ENCODE peak calls at places on chromosomes 11 and 22, in seven cellular contexts. One of them, this sample, is unnamed.

GRCh38 chr22:24582111-24582814 is 10.6 kb downstream of the LRRC75B start:
- DNase-seq in A549: no peak
- DNase-seq in transverse colon: no peak
- DNase-seq in tibial nerve: no peak
- DNase-seq in neuronal stem cell: no peak
- DNase-seq in CD8-positive, alpha-beta T cell: no peak
- DNase-seq in heart right ventricle: no peak
- DNase-seq in this sample: no peak

GRCh38 chr11:130979386-130979972 is 63.2 kb upstream of the SNX19 start:
- DNase-seq in neuronal stem cell: no peak
- DNase-seq in A549: peak; percentile 3
- DNase-seq in transverse colon: no peak
- DNase-seq in tibial nerve: no peak
- DNase-seq in heart right ventricle: no peak
- DNase-seq in CD8-positive, alpha-beta T cell: no peak
- DNase-seq in this sample: no peak

GRCh38 chr11:120023120-120023519 is 114.8 kb downstream of the TRIM29 start:
- DNase-seq in CD8-positive, alpha-beta T cell: no peak
- DNase-seq in transverse colon: no peak
- DNase-seq in neuronal stem cell: no peak
- DNase-seq in heart right ventricle: no peak
- DNase-seq in tibial nerve: no peak
- DNase-seq in A549: no peak
- DNase-seq in this sample: no peak

GRCh38 chr11:110097459-110098012 is 4.3 kb downstream of the ZC3H12C start:
- DNase-seq in transverse colon: no peak
- DNase-seq in CD8-positive, alpha-beta T cell: no peak
- DNase-seq in neuronal stem cell: no peak
- DNase-seq in tibial nerve: no peak
- DNase-seq in heart right ventricle: no peak
- DNase-seq in A549: no peak
- DNase-seq in this sample: no peak

GRCh38 chr22:35915477-35916013 is 113.1 kb downstream of the RBFOX2 start:
- DNase-seq in CD8-positive, alpha-beta T cell: no peak
- DNase-seq in heart right ventricle: no peak
- DNase-seq in neuronal stem cell: no peak
- DNase-seq in tibial nerve: no peak
- DNase-seq in transverse colon: no peak
- DNase-seq in A549: no peak
- DNase-seq in this sample: no peak

GRCh38 chr11:66363805-66364535 is 7.6 kb downstream of the SLC29A2 start:
- DNase-seq in transverse colon: peak; percentile 74
- DNase-seq in tibial nerve: no peak
- DNase-seq in CD8-positive, alpha-beta T cell: peak; percentile 78
- DNase-seq in neuronal stem cell: no peak
- DNase-seq in A549: peak; percentile 59
- DNase-seq in heart right ventricle: no peak
- DNase-seq in this sample: peak; percentile 79

GRCh38 chr11:118615282-118615979 is 8.0 kb downstream of the PHLDB1 start:
- DNase-seq in neuronal stem cell: peak; percentile 83
- DNase-seq in transverse colon: no peak
- DNase-seq in CD8-positive, alpha-beta T cell: no peak
- DNase-seq in heart right ventricle: no peak
- DNase-seq in tibial nerve: no peak
- DNase-seq in A549: no peak
- DNase-seq in this sample: peak; percentile 35

GRCh38 chr11:67486481-67487195 is 3.8 kb downstream of the AIP start:
- DNase-seq in heart right ventricle: no peak
- DNase-seq in transverse colon: peak; percentile 60
- DNase-seq in tibial nerve: no peak
- DNase-seq in CD8-positive, alpha-beta T cell: peak; percentile 5
- DNase-seq in neuronal stem cell: no peak
- DNase-seq in A549: no peak
- DNase-seq in this sample: no peak

GRCh38 chr11:111308140-111308539 is 9.8 kb downstream of the POU2AF3 start:
- DNase-seq in CD8-positive, alpha-beta T cell: no peak
- DNase-seq in transverse colon: peak; percentile 87
- DNase-seq in neuronal stem cell: no peak
- DNase-seq in A549: peak; percentile 20
- DNase-seq in heart right ventricle: no peak
- DNase-seq in tibial nerve: no peak
- DNase-seq in this sample: no peak

DNA sequence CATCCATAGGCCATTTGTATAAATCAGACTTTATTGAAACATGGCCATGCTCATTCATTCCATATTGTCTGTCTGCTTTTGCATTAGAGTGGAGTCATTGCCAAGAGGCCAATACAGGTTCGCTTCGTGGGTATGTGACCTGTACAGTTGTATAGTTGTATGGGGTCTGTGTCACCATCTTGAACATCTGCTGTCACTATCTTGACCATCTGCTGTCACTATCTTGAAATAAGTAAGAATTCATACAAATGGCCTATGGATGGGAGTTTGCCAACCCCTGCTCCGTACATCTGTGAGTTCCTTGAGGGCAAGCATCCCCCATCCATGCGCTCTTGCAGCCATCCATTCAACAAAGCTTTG is 44.4 kb upstream of the ANO1 start:
- DNase-seq in neuronal stem cell: no peak
- DNase-seq in CD8-positive, alpha-beta T cell: no peak
- DNase-seq in A549: no peak
- DNase-seq in tibial nerve: no peak
- DNase-seq in transverse colon: no peak
- DNase-seq in heart right ventricle: no peak
- DNase-seq in this sample: no peak
- H3K27ac ChIP-seq in neuronal stem cell: no peak overlapping the region
- H3K27ac ChIP-seq in CD8-positive, alpha-beta T cell: no peak overlapping the region
- H3K27ac ChIP-seq in A549: no peak overlapping the region
- H3K27ac ChIP-seq in tibial nerve: no peak overlapping the region
- H3K27ac ChIP-seq in transverse colon: no peak overlapping the region
- H3K27ac ChIP-seq in heart right ventricle: no peak overlapping the region
- H3K27ac ChIP-seq in this sample: no peak overlapping the region

GRCh38 chr11:122198291-122198983 is 82.4 kb upstream of the BLID start:
- DNase-seq in CD8-positive, alpha-beta T cell: no peak
- DNase-seq in A549: no peak
- DNase-seq in transverse colon: no peak
- DNase-seq in heart right ventricle: no peak
- DNase-seq in tibial nerve: no peak
- DNase-seq in neuronal stem cell: no peak
- DNase-seq in this sample: no peak
- H3K4me1 ChIP-seq in CD8-positive, alpha-beta T cell: no peaks in the 10 kb centered on the region
- H3K4me1 ChIP-seq in A549: peaks cover 70% of the 10 kb centered on the region
- H3K4me1 ChIP-seq in transverse colon: peaks cover 10% of the 10 kb centered on the region
- H3K4me1 ChIP-seq in heart right ventricle: peaks cover 23% of the 10 kb centered on the region
- H3K4me1 ChIP-seq in tibial nerve: peaks cover 10% of the 10 kb centered on the region
- H3K4me1 ChIP-seq in neuronal stem cell: peaks cover 4% of the 10 kb centered on the region
- H3K4me1 ChIP-seq in this sample: peaks cover 65% of the 10 kb centered on the region

DNA sequence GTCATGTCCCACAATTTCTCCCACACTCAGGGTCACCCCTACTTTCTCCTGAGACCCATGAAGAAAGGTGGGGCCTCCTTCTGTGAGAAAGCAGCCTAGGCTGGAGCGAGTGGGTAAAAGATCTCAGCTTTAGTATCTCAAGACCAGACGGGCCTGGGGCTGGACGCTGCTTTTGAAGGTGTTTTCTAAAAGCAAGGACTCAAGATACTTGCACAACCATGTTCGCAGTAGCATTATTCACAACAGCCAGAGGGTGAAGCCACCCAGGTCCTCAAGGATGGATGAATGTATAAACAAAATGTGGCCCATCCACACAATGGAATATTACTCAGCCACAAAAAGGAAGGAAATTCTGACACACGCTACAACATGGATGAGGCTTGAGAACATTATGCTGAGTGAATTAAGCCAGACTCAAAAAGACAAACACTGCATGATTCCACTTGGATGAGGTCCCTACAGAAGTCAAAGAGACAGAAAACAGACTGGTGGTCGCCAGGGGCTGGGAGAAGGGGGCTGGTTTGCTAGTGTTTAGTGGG is 10.6 kb downstream of the SHANK2 start:
- DNase-seq in A549: no peak
- DNase-seq in tibial nerve: no peak
- DNase-seq in CD8-positive, alpha-beta T cell: no peak
- DNase-seq in neuronal stem cell: no peak
- DNase-seq in heart right ventricle: no peak
- DNase-seq in transverse colon: no peak
- DNase-seq in this sample: no peak
- H3K27ac ChIP-seq in A549: peak overlapping the region; percentile 80
- H3K27ac ChIP-seq in tibial nerve: peak overlapping the region; percentile 4
- H3K27ac ChIP-seq in CD8-positive, alpha-beta T cell: no peak overlapping the region
- H3K27ac ChIP-seq in neuronal stem cell: no peak overlapping the region
- H3K27ac ChIP-seq in heart right ventricle: no peak overlapping the region
- H3K27ac ChIP-seq in transverse colon: peak overlapping the region; percentile 15
- H3K27ac ChIP-seq in this sample: peak overlapping the region; percentile 64

GRCh38 chr11:96037267-96037990 is 113.5 kb upstream of the MTMR2 start:
- DNase-seq in neuronal stem cell: no peak
- DNase-seq in transverse colon: no peak
- DNase-seq in heart right ventricle: no peak
- DNase-seq in tibial nerve: no peak
- DNase-seq in A549: no peak
- DNase-seq in CD8-positive, alpha-beta T cell: no peak
- DNase-seq in this sample: peak; percentile 38
- H3K4me1 ChIP-seq in neuronal stem cell: no peaks in the 10 kb centered on the region
- H3K4me1 ChIP-seq in transverse colon: peaks cover 13% of the 10 kb centered on the region
- H3K4me1 ChIP-seq in heart right ventricle: peaks cover 5% of the 10 kb centered on the region
- H3K4me1 ChIP-seq in tibial nerve: peaks cover 10% of the 10 kb centered on the region
- H3K4me1 ChIP-seq in A549: no peaks in the 10 kb centered on the region
- H3K4me1 ChIP-seq in CD8-positive, alpha-beta T cell: no peaks in the 10 kb centered on the region
- H3K4me1 ChIP-seq in this sample: peaks cover 7% of the 10 kb centered on the region

DNA sequence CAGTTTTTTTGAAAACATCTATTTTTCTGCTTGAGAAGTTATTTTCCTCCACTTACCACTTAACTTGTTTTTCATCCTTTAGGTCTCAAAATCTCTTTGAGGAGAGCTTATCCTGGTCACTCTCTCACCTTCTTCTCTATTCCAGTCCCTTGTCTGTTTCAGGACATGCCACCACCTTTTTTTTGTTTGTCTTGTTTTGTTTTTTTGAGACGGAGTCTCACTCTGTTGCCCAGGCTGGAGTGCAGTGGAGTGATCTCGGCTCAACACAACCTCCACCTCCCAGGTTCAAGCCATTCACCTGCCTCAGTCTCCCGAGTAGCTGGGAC is 4.6 kb upstream of the BCL2L13 start:
- DNase-seq in CD8-positive, alpha-beta T cell: no peak
- DNase-seq in heart right ventricle: no peak
- DNase-seq in tibial nerve: no peak
- DNase-seq in transverse colon: no peak
- DNase-seq in A549: no peak
- DNase-seq in neuronal stem cell: no peak
- DNase-seq in this sample: no peak
- H3K27ac ChIP-seq in CD8-positive, alpha-beta T cell: no peak overlapping the region
- H3K27ac ChIP-seq in heart right ventricle: no peak overlapping the region
- H3K27ac ChIP-seq in tibial nerve: no peak overlapping the region
- H3K27ac ChIP-seq in transverse colon: peak overlapping the region; percentile 56
- H3K27ac ChIP-seq in A549: peak overlapping the region; percentile 84
- H3K27ac ChIP-seq in neuronal stem cell: no peak overlapping the region
- H3K27ac ChIP-seq in this sample: peak overlapping the region; percentile 59